ENCODE peak calls at places on chromosomes 12 and 14, in nine cellular contexts. One of them, this sample, is unnamed.

GRCh38 chr14:100664841-100665425 is 61.8 kb upstream of the DLK1 start:
- DNase-seq in SK-N-SH: no peak
- DNase-seq in ovary: peak
- DNase-seq in GM12878: no peak
- DNase-seq in K562: no peak
- DNase-seq in HepG2: no peak
- DNase-seq in transverse colon: no peak
- DNase-seq in suprapubic skin: no peak
- DNase-seq in stomach: no peak
- DNase-seq in this sample: no peak

GRCh38 chr12:100793182-100793581 is 1.4 kb upstream of the ANO4 start:
- DNase-seq in SK-N-SH: no peak
- DNase-seq in ovary: peak
- DNase-seq in GM12878: no peak
- DNase-seq in K562: no peak
- DNase-seq in HepG2: no peak
- DNase-seq in transverse colon: no peak
- DNase-seq in suprapubic skin: no peak
- DNase-seq in stomach: no peak
- DNase-seq in this sample: no peak

GRCh38 chr14:61111145-61112130 is 130.4 kb downstream of the SLC38A6 start:
- DNase-seq in SK-N-SH: no peak
- DNase-seq in ovary: no peak
- DNase-seq in GM12878: no peak
- DNase-seq in K562: no peak
- DNase-seq in HepG2: no peak
- DNase-seq in transverse colon: no peak
- DNase-seq in suprapubic skin: no peak
- DNase-seq in stomach: no peak
- DNase-seq in this sample: no peak

GRCh38 chr14:94408546-94409095 is 20.2 kb upstream of the SERPINA1 start:
- DNase-seq in SK-N-SH: no peak
- DNase-seq in ovary: no peak
- DNase-seq in GM12878: no peak
- DNase-seq in K562: no peak
- DNase-seq in HepG2: no peak
- DNase-seq in transverse colon: no peak
- DNase-seq in suprapubic skin: no peak
- DNase-seq in stomach: no peak
- DNase-seq in this sample: no peak

GRCh38 chr14:102508774-102509743 is 517 bp downstream of the ANKRD9 start:
- DNase-seq in SK-N-SH: peak
- DNase-seq in ovary: peak
- DNase-seq in GM12878: no peak
- DNase-seq in K562: peak
- DNase-seq in HepG2: no peak
- DNase-seq in transverse colon: peak
- DNase-seq in suprapubic skin: peak
- DNase-seq in stomach: peak
- DNase-seq in this sample: peak

GRCh38 chr14:24378981-24379906 is 11.3 kb downstream of the NFATC4 start:
- DNase-seq in SK-N-SH: no peak
- DNase-seq in ovary: no peak
- DNase-seq in GM12878: no peak
- DNase-seq in K562: no peak
- DNase-seq in HepG2: no peak
- DNase-seq in transverse colon: no peak
- DNase-seq in suprapubic skin: no peak
- DNase-seq in stomach: no peak
- DNase-seq in this sample: no peak

GRCh38 chr12:124037341-124037740 is 64.3 kb downstream of the ZNF664 start:
- DNase-seq in SK-N-SH: no peak
- DNase-seq in ovary: no peak
- DNase-seq in GM12878: no peak
- DNase-seq in K562: no peak
- DNase-seq in HepG2: no peak
- DNase-seq in transverse colon: no peak
- DNase-seq in suprapubic skin: no peak
- DNase-seq in stomach: no peak
- DNase-seq in this sample: no peak

GRCh38 chr12:88308825-88309224 is 166.7 kb downstream of the TMTC3 start:
- DNase-seq in SK-N-SH: no peak
- DNase-seq in ovary: no peak
- DNase-seq in GM12878: no peak
- DNase-seq in K562: no peak
- DNase-seq in HepG2: no peak
- DNase-seq in transverse colon: no peak
- DNase-seq in suprapubic skin: no peak
- DNase-seq in stomach: no peak
- DNase-seq in this sample: no peak

GRCh38 chr14:77508876-77509275 is 10.3 kb upstream of the ISM2 start:
- DNase-seq in SK-N-SH: no peak
- DNase-seq in ovary: no peak
- DNase-seq in GM12878: no peak
- DNase-seq in K562: no peak
- DNase-seq in HepG2: peak
- DNase-seq in transverse colon: no peak
- DNase-seq in suprapubic skin: no peak
- DNase-seq in stomach: no peak
- DNase-seq in this sample: no peak

GRCh38 chr14:102086346-102086971 is 385 bp downstream of the HSP90AA1 start:
- DNase-seq in SK-N-SH: peak
- DNase-seq in ovary: peak
- DNase-seq in GM12878: no peak
- DNase-seq in K562: peak
- DNase-seq in HepG2: no peak
- DNase-seq in transverse colon: peak
- DNase-seq in suprapubic skin: no peak
- DNase-seq in stomach: peak
- DNase-seq in this sample: no peak

DNA sequence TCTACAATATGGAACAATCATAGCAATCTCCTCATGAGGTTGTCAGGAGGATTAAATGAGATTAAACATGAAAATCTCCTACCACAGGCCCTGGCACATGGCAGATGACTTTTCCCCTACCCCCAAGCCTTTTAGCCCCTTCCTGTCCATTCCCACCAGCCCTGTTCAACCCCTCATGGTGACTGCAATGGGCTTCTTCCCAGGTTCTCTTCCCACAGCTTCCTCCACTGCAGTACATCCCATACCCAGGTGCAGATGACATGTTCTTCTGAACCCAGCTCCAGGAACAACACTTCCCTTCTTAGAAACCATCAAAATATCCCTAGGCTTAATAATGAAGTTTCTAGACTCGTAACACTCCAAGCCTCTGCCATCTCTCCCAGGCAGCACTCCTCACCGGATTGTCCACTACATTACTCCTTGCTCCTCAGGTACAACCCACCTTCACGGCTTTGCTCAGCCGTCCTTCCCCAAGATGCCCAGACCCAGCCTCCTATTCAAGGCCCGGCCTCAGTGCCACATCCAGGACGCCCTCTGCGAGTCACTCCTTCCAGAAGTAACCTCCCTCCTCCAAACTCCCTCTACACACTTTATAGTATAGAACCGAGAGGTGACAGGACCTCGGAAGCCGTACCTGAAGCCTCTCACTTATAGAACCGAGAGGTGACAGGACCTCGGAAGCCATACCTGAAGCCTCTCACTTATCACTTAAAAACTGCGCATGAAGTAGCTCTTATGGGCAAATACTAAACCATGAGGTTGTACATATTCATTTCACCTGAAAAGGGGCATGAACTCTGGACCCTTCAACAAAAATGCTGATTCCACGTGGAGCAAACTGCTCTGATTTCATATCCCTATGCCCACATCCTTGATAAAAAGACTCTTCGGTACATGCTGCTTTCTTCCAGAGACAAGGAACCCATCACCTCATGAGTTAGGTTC is 1.5 kb downstream of the CRACR2A start:
- DNase-seq in SK-N-SH: no peak
- DNase-seq in ovary: no peak
- DNase-seq in GM12878: no peak
- DNase-seq in K562: no peak
- DNase-seq in HepG2: no peak
- DNase-seq in transverse colon: no peak
- DNase-seq in suprapubic skin: no peak
- DNase-seq in stomach: no peak
- DNase-seq in this sample: no peak
- TF ChIP-seq EP300 in SK-N-SH: no peak
- TF ChIP-seq EP300 in ovary: no peak
- TF ChIP-seq EP300 in GM12878: no peak
- TF ChIP-seq EP300 in K562: no peak
- TF ChIP-seq EP300 in HepG2: no peak
- TF ChIP-seq EP300 in transverse colon: no peak
- TF ChIP-seq EP300 in suprapubic skin: no peak
- TF ChIP-seq EP300 in stomach: no peak
- TF ChIP-seq EP300 in this sample: no peak

GRCh38 chr12:121001060-121001459 is 15.2 kb downstream of the C12orf43 start:
- DNase-seq in SK-N-SH: no peak
- DNase-seq in ovary: no peak
- DNase-seq in GM12878: no peak
- DNase-seq in K562: no peak
- DNase-seq in HepG2: no peak
- DNase-seq in transverse colon: no peak
- DNase-seq in suprapubic skin: no peak
- DNase-seq in stomach: no peak
- DNase-seq in this sample: no peak

GRCh38 chr12:121005346-121005815 is 10.9 kb downstream of the C12orf43 start:
- DNase-seq in SK-N-SH: peak
- DNase-seq in ovary: no peak
- DNase-seq in GM12878: no peak
- DNase-seq in K562: peak
- DNase-seq in HepG2: peak
- DNase-seq in transverse colon: peak
- DNase-seq in suprapubic skin: no peak
- DNase-seq in stomach: peak
- DNase-seq in this sample: no peak

GRCh38 chr12:121001841-121002483 is 14.3 kb downstream of the C12orf43 start:
- DNase-seq in SK-N-SH: no peak
- DNase-seq in ovary: no peak
- DNase-seq in GM12878: no peak
- DNase-seq in K562: no peak
- DNase-seq in HepG2: no peak
- DNase-seq in transverse colon: no peak
- DNase-seq in suprapubic skin: no peak
- DNase-seq in stomach: no peak
- DNase-seq in this sample: no peak

GRCh38 chr12:121003650-121004049 is 12.6 kb downstream of the C12orf43 start:
- DNase-seq in SK-N-SH: no peak
- DNase-seq in ovary: no peak
- DNase-seq in GM12878: no peak
- DNase-seq in K562: no peak
- DNase-seq in HepG2: peak
- DNase-seq in transverse colon: peak
- DNase-seq in suprapubic skin: no peak
- DNase-seq in stomach: peak
- DNase-seq in this sample: no peak

DNA sequence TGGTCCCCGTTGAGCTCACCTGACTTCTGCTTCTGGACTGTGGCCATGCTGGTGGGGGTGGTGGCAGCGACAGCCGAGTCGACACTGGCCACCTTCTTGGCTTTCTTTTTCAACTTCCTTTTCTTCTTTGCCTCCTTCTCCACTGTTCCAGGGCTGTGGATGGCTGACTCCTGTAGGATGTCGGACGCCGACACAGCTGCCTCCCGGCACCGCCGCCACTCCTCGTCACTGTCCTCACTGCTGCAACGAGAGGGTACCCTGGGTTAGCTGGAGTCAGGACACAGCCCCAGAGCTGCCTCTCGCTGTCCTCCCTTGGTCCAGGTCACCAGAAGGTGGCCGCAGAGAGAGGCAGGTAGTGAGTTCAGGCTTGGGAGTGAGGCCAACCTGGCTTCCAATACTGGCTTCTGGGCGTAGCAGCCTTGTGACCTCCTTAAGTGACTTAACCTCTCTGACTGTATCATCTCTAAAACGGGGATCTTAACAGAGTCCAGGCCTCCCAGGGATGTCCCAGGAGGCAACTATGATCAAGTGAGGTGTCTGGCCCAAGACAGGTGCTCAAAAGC is 12.0 kb downstream of the C12orf43 start:
- DNase-seq in SK-N-SH: no peak
- DNase-seq in ovary: no peak
- DNase-seq in GM12878: no peak
- DNase-seq in K562: no peak
- DNase-seq in HepG2: no peak
- DNase-seq in transverse colon: no peak
- DNase-seq in suprapubic skin: no peak
- DNase-seq in stomach: peak
- DNase-seq in this sample: no peak
- TF ChIP-seq EP300 in SK-N-SH: no peak
- TF ChIP-seq EP300 in ovary: no peak
- TF ChIP-seq EP300 in GM12878: no peak
- TF ChIP-seq EP300 in K562: no peak
- TF ChIP-seq EP300 in HepG2: no peak
- TF ChIP-seq EP300 in transverse colon: no peak
- TF ChIP-seq EP300 in suprapubic skin: no peak
- TF ChIP-seq EP300 in stomach: no peak
- TF ChIP-seq EP300 in this sample: no peak

DNA sequence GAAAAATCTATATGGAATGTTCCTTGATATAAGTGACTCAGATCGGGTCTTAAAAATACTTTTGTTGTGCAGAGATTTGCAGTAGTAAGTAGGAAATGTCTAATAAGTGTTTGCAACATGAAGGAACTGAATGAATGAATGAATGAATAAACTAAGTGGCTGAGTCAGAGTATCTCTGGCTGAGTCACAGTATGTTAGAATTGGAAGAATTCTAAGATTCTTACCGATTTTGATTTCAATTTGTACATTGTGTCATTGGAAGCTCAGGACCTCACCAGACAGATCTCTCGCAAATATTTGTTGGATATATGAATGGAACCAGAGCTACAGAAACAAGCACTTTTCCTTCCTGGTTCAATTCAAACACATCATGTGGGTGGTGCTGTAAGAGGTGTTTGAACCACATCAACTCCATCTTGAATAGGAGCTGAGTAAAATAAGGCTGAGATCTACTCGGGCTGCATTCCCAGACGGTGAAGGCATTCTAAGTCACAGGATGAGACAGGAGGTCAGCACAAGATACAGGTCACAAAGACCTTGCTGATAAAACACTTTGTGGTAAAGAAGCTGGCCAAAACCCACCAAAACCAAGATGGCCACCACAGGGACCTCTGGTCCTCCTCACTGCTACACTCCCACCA is 123.9 kb upstream of the FOXN3 start:
- DNase-seq in SK-N-SH: no peak
- DNase-seq in ovary: no peak
- DNase-seq in GM12878: no peak
- DNase-seq in K562: no peak
- DNase-seq in HepG2: no peak
- DNase-seq in transverse colon: no peak
- DNase-seq in suprapubic skin: no peak
- DNase-seq in stomach: no peak
- DNase-seq in this sample: no peak
- TF ChIP-seq EP300 in SK-N-SH: no peak
- TF ChIP-seq EP300 in ovary: no peak
- TF ChIP-seq EP300 in GM12878: no peak
- TF ChIP-seq EP300 in K562: no peak
- TF ChIP-seq EP300 in HepG2: no peak
- TF ChIP-seq EP300 in transverse colon: no peak
- TF ChIP-seq EP300 in suprapubic skin: no peak
- TF ChIP-seq EP300 in stomach: no peak
- TF ChIP-seq EP300 in this sample: no peak

GRCh38 chr12:121773011-121773777 is 20.3 kb downstream of the RHOF start:
- DNase-seq in SK-N-SH: peak
- DNase-seq in ovary: peak
- DNase-seq in GM12878: no peak
- DNase-seq in K562: peak
- DNase-seq in HepG2: peak
- DNase-seq in transverse colon: peak
- DNase-seq in suprapubic skin: no peak
- DNase-seq in stomach: peak
- DNase-seq in this sample: peak
- TF ChIP-seq EP300 in SK-N-SH: no peak
- TF ChIP-seq EP300 in ovary: no peak
- TF ChIP-seq EP300 in GM12878: no peak
- TF ChIP-seq EP300 in K562: no peak
- TF ChIP-seq EP300 in HepG2: no peak
- TF ChIP-seq EP300 in transverse colon: no peak
- TF ChIP-seq EP300 in suprapubic skin: no peak
- TF ChIP-seq EP300 in stomach: no peak
- TF ChIP-seq EP300 in this sample: no peak

This sample was measured in A549.